ENCODE peak calls at places on chromosomes 16 and 17, in seven cellular contexts. H is right lobe of liver, S is gastrocnemius medialis, Q is heart left ventricle, L is IMR-90, D is HepG2, A is body of pancreas. I is an unnamed sample. For H3K4me1, the result is how much of the 10 kb centered on the place peaks cover.

GRCh38 chr16:27426423-27427408 is 24.7 kb downstream of the IL21R start:
- ATAC-seq in H (no peak), S (no peak), Q (peak), L (peak), D (peak), A (no peak), I (no peak)

GRCh38 chr16:8678068-8678927 is 3.9 kb downstream of the ABAT start:
- ATAC-seq in H (no peak), S (no peak), Q (no peak), L (peak), D (peak), A (no peak), I (no peak)

GRCh38 chr17:5097101-5097834 is 14.4 kb downstream of the ZNF232 start:
- ATAC-seq in H (peak), S (peak), Q (peak), L (no peak), D (no peak), A (peak), I (peak)

GRCh38 chr17:57403241-57403640 is 146.9 kb downstream of the MSI2 start:
- ATAC-seq in H (no peak), S (no peak), Q (peak), L (no peak), D (no peak), A (no peak), I (no peak)

GRCh38 chr16:26214694-26215093 is 522.9 kb downstream of the HS3ST4 start:
- ATAC-seq in H (no peak), S (no peak), Q (no peak), L (no peak), D (no peak), A (no peak), I (no peak)

GRCh38 chr17:74697477-74697876 is 15.2 kb downstream of the CD300LF start:
- ATAC-seq in H (peak), S (no peak), Q (no peak), L (no peak), D (no peak), A (no peak), I (no peak)

GRCh38 chr17:79607941-79608728 is 2.7 kb downstream of the RBFOX3 start:
- ATAC-seq in H (peak), S (no peak), Q (peak), L (peak), D (peak), A (no peak), I (peak)

GRCh38 chr17:57985675-57985974 is 2.4 kb downstream of the VEZF1 start:
- ATAC-seq in H (no peak), S (peak), Q (no peak), L (no peak), D (no peak), A (no peak), I (no peak)

GRCh38 chr17:17129466-17129865 is 76.7 kb downstream of the PLD6 start:
- ATAC-seq in H (no peak), S (peak), Q (no peak), L (no peak), D (no peak), A (no peak), I (no peak)

GRCh38 chr17:69448431-69449102 is 34.1 kb downstream of the MAP2K6 start:
- ATAC-seq in H (peak), S (peak), Q (no peak), L (no peak), D (no peak), A (peak), I (no peak)

GRCh38 chr16:81163671-81164070 is 67.5 kb upstream of the GCSH start:
- ATAC-seq in H (no peak), S (no peak), Q (no peak), L (no peak), D (peak), A (no peak), I (no peak)

GRCh38 chr17:72414967-72415853 is 294.4 kb downstream of the SOX9 start:
- ATAC-seq in H (peak), S (no peak), Q (peak), L (no peak), D (no peak), A (no peak), I (no peak)

GRCh38 chr17:4444782-4445473 is 11.2 kb downstream of the SPNS3 start:
- ATAC-seq in H (peak), S (peak), Q (peak), L (no peak), D (no peak), A (peak), I (no peak)

GRCh38 chr17:36937961-36938565 is 788 bp downstream of the LHX1 start:
- ATAC-seq in H (peak), S (no peak), Q (peak), L (no peak), D (peak), A (peak), I (no peak)
- H3K4me1 ChIP-seq in H (under half), S (half or more), Q (half or more), L (under half), D (half or more), A (half or more), I (half or more)

GRCh38 chr17:28728364-28729200 is at the start of gene NEK8:
- ATAC-seq in H (peak), S (peak), Q (peak), L (peak), D (peak), A (peak), I (peak)
- TF ChIP-seq POLR2A in H (peak), S (peak), Q (peak), L (peak), D (peak), A (peak), I (peak)

GRCh38 chr16:67542464-67542863 is 13.8 kb downstream of the RIPOR1 start:
- ATAC-seq in H (peak), S (no peak), Q (peak), L (peak), D (no peak), A (no peak), I (peak)
- H3K4me1 ChIP-seq in H (under half), S (under half), Q (under half), L (under half), D (under half), A (half or more), I (under half)

DNA sequence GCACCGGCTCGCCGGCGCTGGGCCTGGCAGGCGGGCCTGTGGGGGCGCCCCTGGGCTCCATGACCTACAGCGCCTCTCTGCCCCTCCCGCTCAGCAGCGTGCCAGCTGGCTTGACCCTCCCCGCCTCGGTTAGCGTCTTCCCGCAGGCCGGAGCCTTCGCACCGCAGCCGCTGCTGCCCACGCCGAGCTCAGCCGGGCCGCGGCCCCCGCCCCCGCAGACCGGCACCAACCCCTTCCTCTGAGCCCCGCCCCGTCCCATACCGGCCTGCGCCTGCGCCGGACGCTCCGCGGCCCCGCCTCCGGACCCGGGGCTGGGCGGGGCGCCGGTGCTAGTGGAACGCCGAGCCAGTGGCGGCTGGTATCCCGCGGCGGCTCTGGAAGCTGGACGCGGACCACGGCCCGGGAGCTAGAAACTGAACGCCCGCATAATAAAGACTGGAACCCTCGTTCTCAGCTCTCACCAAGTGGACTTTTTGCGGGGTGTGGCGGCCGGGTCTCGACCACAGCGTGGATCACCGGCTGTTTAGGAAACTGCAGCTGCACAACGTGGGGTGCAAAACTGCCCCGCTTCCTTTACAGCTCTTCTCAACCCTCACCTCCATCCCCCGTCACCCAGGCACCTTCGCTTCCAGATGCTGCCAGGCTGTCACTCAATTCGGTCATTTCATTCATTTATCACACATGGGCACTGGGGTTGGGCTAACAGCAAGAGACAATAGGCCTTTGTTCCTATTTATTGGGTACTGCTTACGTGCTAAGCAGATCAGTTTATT is 4.9 kb upstream of the SPATA20 start:
- ATAC-seq in H (peak), S (peak), Q (peak), L (peak), D (peak), A (peak), I (peak)
- TF ChIP-seq POLR2A in H (peak), S (peak), Q (peak), L (no peak), D (peak), A (peak), I (peak)

DNA sequence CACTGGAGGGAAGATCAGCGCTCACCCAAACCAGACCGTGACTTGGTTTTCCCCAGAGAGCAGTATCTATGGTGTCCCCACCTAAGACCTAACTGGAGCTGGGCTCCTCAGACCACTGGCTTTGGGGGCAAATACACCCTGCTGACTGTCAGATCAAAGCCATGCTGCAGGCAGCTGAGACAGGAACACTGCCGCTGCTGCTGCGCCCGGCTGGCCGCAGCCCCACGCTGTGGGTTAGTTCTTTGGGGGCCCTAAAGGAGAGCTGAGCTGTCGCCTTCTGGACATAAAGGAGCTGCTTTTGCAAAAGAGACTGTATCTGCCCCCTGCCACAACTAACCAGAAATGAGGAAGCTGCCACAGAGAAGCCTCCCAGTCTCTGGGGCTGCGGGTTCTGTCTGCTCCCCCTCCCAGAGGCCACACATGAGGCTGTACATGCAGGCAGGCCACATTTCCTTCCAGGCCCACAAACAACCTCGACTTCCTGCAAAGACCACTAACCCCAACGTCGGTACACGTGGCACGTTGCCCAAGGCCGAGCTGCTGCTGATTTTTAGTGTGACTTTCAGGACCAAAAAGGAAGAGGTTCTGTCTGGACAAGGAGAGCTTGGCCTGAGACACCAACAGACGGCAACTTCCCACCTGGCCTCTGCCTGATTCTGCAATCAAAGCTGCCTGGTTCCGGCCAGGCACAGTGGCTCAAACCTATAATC is 18.2 kb upstream of the ABR start:
- ATAC-seq in H (peak), S (peak), Q (peak), L (peak), D (peak), A (no peak), I (peak)
- H3K4me1 ChIP-seq in H (under half), S (under half), Q (under half), L (under half), D (under half), A (under half), I (under half)

GRCh38 chr17:42683407-42684031 is 1.2 kb downstream of the CNTNAP1 start:
- ATAC-seq in H (no peak), S (no peak), Q (peak), L (peak), D (no peak), A (no peak), I (peak)
- TF ChIP-seq POLR2A in H (no peak), S (no peak), Q (no peak), L (no peak), D (no peak), A (no peak), I (no peak)

GRCh38 chr17:1750628-1751027 is 8.0 kb downstream of the SERPINF2 start:
- ATAC-seq in H (no peak), S (no peak), Q (no peak), L (no peak), D (no peak), A (no peak), I (no peak)
- H3K4me1 ChIP-seq in H (under half), S (under half), Q (under half), L (under half), D (half or more), A (under half), I (under half)

DNA sequence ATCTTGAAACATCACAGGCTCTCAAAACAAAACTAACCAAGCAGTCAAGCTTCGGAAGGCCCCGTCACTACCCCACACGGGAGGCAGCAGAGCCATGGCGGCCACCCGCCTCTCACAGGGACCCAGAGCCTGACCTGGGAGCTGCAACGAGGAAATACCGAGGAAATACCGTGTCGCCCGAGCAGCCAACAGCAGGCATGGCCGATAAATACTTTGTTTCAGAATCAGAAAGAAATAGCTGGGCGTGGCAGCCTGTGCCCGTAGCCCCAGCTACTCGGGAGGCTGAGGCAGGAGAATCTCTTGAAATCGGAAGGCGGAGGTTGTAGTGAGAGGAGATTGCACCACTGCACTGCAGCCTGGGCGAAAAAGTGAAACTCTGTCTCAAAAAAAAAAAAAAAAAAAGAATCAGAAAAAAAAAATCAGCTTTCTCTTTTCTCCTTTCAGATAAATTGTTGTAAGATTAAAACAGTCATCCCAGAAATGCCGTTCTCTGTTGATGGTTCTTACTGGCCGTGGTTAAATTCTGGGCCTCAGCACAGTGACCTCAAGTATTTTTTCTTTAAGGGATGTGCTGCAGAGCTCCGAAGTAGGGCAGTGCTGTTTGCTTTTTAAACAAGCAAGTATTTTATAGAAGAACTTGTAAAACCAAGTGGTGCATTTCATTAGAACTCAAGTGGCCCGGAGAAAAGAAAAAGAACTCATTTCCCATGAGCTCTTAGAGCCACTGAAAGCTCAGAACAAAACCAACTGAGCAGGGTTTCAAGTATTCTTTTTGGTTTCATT is 6.7 kb downstream of the LMF1 start:
- ATAC-seq in H (no peak), S (no peak), Q (no peak), L (no peak), D (no peak), A (no peak), I (no peak)
- TF ChIP-seq POLR2A in H (no peak), S (no peak), Q (no peak), L (no peak), D (no peak), A (no peak), I (no peak)

GRCh38 chr16:85303354-85303883 is 191.1 kb upstream of the CIBAR2 start:
- ATAC-seq in H (peak), S (no peak), Q (peak), L (no peak), D (no peak), A (peak), I (peak)
- H3K4me1 ChIP-seq in H (under half), S (under half), Q (under half), L (under half), D (half or more), A (under half), I (under half)

I was measured in gastroesophageal sphincter.